ENCODE peak calls at places on chromosomes 7 and 10, in five cellular contexts. K is T-helper 22 cell, S is T-helper 9 cell, E is caudate nucleus, V is hippocampal formation. W is an unnamed sample.

GRCh38 chr7:114589436-114589835 is 174.8 kb downstream of the FOXP2 start:
- DNase-seq in K (no peak), S (no peak), E (no peak), V (no peak), W (no peak)

GRCh38 chr10:75269605-75270004 is 33.8 kb upstream of the COMTD1 start:
- DNase-seq in K (no peak), S (no peak), E (no peak), V (no peak), W (no peak)

GRCh38 chr10:75210193-75211006 is at the start of gene VDAC2:
- DNase-seq in K (peak; percentile 88), S (peak; percentile 94), E (peak; percentile 91), V (peak; percentile 94), W (peak; percentile 96)

GRCh38 chr10:104122273-104123107 is 519 bp downstream of the SFR1 start:
- DNase-seq in K (no peak), S (no peak), E (no peak), V (no peak), W (no peak)

GRCh38 chr7:83517026-83517700 is 131.8 kb downstream of the SEMA3E start:
- DNase-seq in K (no peak), S (no peak), E (no peak), V (no peak), W (no peak)

GRCh38 chr7:28020302-28020940 is 160.2 kb downstream of the JAZF1 start:
- DNase-seq in K (no peak), S (peak; percentile 4), E (peak; percentile 63), V (peak; percentile 73), W (peak; percentile 41)

GRCh38 chr7:5699467-5699866 is 82.0 kb downstream of the RNF216 start:
- DNase-seq in K (no peak), S (no peak), E (no peak), V (no peak), W (no peak)

GRCh38 chr10:32163076-32163773 is 107.0 kb upstream of the KIF5B start:
- DNase-seq in K (no peak), S (no peak), E (no peak), V (no peak), W (no peak)

GRCh38 chr10:83677795-83678194 is 461.5 kb upstream of the GHITM start:
- DNase-seq in K (no peak), S (no peak), E (no peak), V (no peak), W (no peak)

GRCh38 chr10:27893320-27894014 is 105.4 kb downstream of the ODAD2 start:
- DNase-seq in K (no peak), S (no peak), E (no peak), V (no peak), W (no peak)

GRCh38 chr7:151662291-151662690 is 142.6 kb upstream of the RHEB start:
- DNase-seq in K (no peak), S (no peak), E (no peak), V (no peak), W (no peak)

GRCh38 chr10:110005716-110006115 is 2.1 kb upstream of the ADD3 start:
- DNase-seq in K (no peak), S (no peak), E (peak; percentile 33), V (peak; percentile 41), W (no peak)

GRCh38 chr10:43616697-43617370 is 10.6 kb downstream of the ZNF485 start:
- DNase-seq in K (no peak), S (no peak), E (no peak), V (no peak), W (no peak)

GRCh38 chr7:123961731-123962130 is 36.7 kb downstream of the SPAM1 start:
- DNase-seq in K (no peak), S (no peak), E (no peak), V (no peak), W (no peak)

GRCh38 chr10:73893386-73893785 is 17.5 kb upstream of the PLAU start:
- DNase-seq in K (no peak), S (no peak), E (no peak), V (no peak), W (no peak)

GRCh38 chr10:73156054-73156453 is 11.8 kb downstream of the ECD start:
- DNase-seq in K (no peak), S (no peak), E (no peak), V (no peak), W (no peak)

GRCh38 chr10:125062244-125063208 is 97.8 kb downstream of the CTBP2 start:
- DNase-seq in K (no peak), S (no peak), E (peak; percentile 39), V (peak; percentile 54), W (no peak)

GRCh38 chr7:152735443-152736004 is 24.0 kb upstream of the ACTR3B start:
- DNase-seq in K (no peak), S (no peak), E (no peak), V (no peak), W (no peak)

GRCh38 chr7:66380285-66380888 is 175.3 kb downstream of the TPST1 start:
- DNase-seq in K (no peak), S (no peak), E (no peak), V (no peak), W (no peak)

GRCh38 chr7:28409716-28410627 is 2.3 kb upstream of the CREB5 start:
- DNase-seq in K (no peak), S (no peak), E (no peak), V (no peak), W (no peak)

GRCh38 chr10:92087750-92088395 is 164.3 kb downstream of the BTAF1 start:
- DNase-seq in K (peak; percentile 2), S (peak; percentile 26), E (peak; percentile 28), V (peak; percentile 34), W (peak; percentile 29)

GRCh38 chr7:117669818-117670217 is 190.0 kb downstream of the CFTR start:
- DNase-seq in K (no peak), S (no peak), E (no peak), V (no peak), W (no peak)

GRCh38 chr7:44046321-44047061 is 2.0 kb downstream of the DBNL start:
- DNase-seq in K (peak; percentile 29), S (peak; percentile 17), E (no peak), V (no peak), W (peak; percentile 44)

GRCh38 chr7:128211626-128212025 is 29.5 kb upstream of the LEP start:
- DNase-seq in K (no peak), S (no peak), E (no peak), V (no peak), W (no peak)

GRCh38 chr10:32187686-32188085 is 131.5 kb upstream of the KIF5B start:
- DNase-seq in K (no peak), S (no peak), E (no peak), V (no peak), W (no peak)

GRCh38 chr10:42988069-42988468 is 88.8 kb upstream of the RET start:
- DNase-seq in K (no peak), S (no peak), E (no peak), V (no peak), W (no peak)

GRCh38 chr10:21467633-21468032 is 57.8 kb downstream of the SKIDA1 start:
- DNase-seq in K (no peak), S (no peak), E (no peak), V (no peak), W (no peak)